ENCODE peak calls at places on chromosomes 3 and 15, in six cellular contexts. One of them, this sample, is unnamed.
A peak's percentile ranks its signal among the peaks of the same experiment; 100 is the strongest.

GRCh38 chr3:170421147-170421641 is 2.5 kb downstream of the CLDN11 start:
- DNase-seq in GM23338: no peak
- DNase-seq in neural progenitor cell: peak; percentile 20
- DNase-seq in lower lobe of right lung: no peak
- DNase-seq in adrenal gland: peak; percentile 20
- DNase-seq in fibroblast of lung: peak; percentile 50
- DNase-seq in this sample: no peak

GRCh38 chr3:125028657-125029056 is 27.1 kb downstream of the HEG1 start:
- DNase-seq in GM23338: no peak
- DNase-seq in neural progenitor cell: no peak
- DNase-seq in lower lobe of right lung: no peak
- DNase-seq in adrenal gland: no peak
- DNase-seq in fibroblast of lung: no peak
- DNase-seq in this sample: no peak

GRCh38 chr15:68389936-68390790 is 41.8 kb downstream of the ITGA11 start:
- DNase-seq in GM23338: no peak
- DNase-seq in neural progenitor cell: no peak
- DNase-seq in lower lobe of right lung: no peak
- DNase-seq in adrenal gland: peak; percentile 36
- DNase-seq in fibroblast of lung: peak; percentile 28
- DNase-seq in this sample: peak; percentile 46

GRCh38 chr3:45549961-45550360 is 44.6 kb upstream of the LIMD1 start:
- DNase-seq in GM23338: no peak
- DNase-seq in neural progenitor cell: no peak
- DNase-seq in lower lobe of right lung: no peak
- DNase-seq in adrenal gland: no peak
- DNase-seq in fibroblast of lung: no peak
- DNase-seq in this sample: no peak

GRCh38 chr3:149902498-149903139 is 68.1 kb downstream of the PFN2 start:
- DNase-seq in GM23338: no peak
- DNase-seq in neural progenitor cell: no peak
- DNase-seq in lower lobe of right lung: no peak
- DNase-seq in adrenal gland: no peak
- DNase-seq in fibroblast of lung: peak; percentile 8
- DNase-seq in this sample: no peak

GRCh38 chr3:148948913-148949657 is 42.3 kb upstream of the GYG1 start:
- DNase-seq in GM23338: no peak
- DNase-seq in neural progenitor cell: no peak
- DNase-seq in lower lobe of right lung: no peak
- DNase-seq in adrenal gland: no peak
- DNase-seq in fibroblast of lung: no peak
- DNase-seq in this sample: no peak

GRCh38 chr3:49681232-49681522 is 7.0 kb downstream of the APEH start:
- DNase-seq in GM23338: no peak
- DNase-seq in neural progenitor cell: no peak
- DNase-seq in lower lobe of right lung: no peak
- DNase-seq in adrenal gland: no peak
- DNase-seq in fibroblast of lung: no peak
- DNase-seq in this sample: no peak

GRCh38 chr3:9820944-9821343 is 10.9 kb downstream of the TTLL3 start:
- DNase-seq in GM23338: peak; percentile 88
- DNase-seq in neural progenitor cell: peak; percentile 73
- DNase-seq in lower lobe of right lung: no peak
- DNase-seq in adrenal gland: no peak
- DNase-seq in fibroblast of lung: peak; percentile 40
- DNase-seq in this sample: no peak

GRCh38 chr15:45831787-45832186 is 197.0 kb downstream of the SQOR start:
- DNase-seq in GM23338: no peak
- DNase-seq in neural progenitor cell: no peak
- DNase-seq in lower lobe of right lung: no peak
- DNase-seq in adrenal gland: no peak
- DNase-seq in fibroblast of lung: no peak
- DNase-seq in this sample: no peak

GRCh38 chr3:105907790-105908189 is 39.0 kb upstream of the CBLB start:
- DNase-seq in GM23338: no peak
- DNase-seq in neural progenitor cell: no peak
- DNase-seq in lower lobe of right lung: no peak
- DNase-seq in adrenal gland: no peak
- DNase-seq in fibroblast of lung: peak; percentile 11
- DNase-seq in this sample: no peak

GRCh38 chr3:16101295-16102186 is 72.9 kb upstream of the GALNT15 start:
- DNase-seq in GM23338: no peak
- DNase-seq in neural progenitor cell: no peak
- DNase-seq in lower lobe of right lung: no peak
- DNase-seq in adrenal gland: no peak
- DNase-seq in fibroblast of lung: no peak
- DNase-seq in this sample: no peak

GRCh38 chr15:89740137-89740536 is 10.9 kb downstream of the MESP1 start:
- DNase-seq in GM23338: peak; percentile 90
- DNase-seq in neural progenitor cell: peak; percentile 68
- DNase-seq in lower lobe of right lung: no peak
- DNase-seq in adrenal gland: peak; percentile 69
- DNase-seq in fibroblast of lung: peak; percentile 76
- DNase-seq in this sample: peak; percentile 71

GRCh38 chr3:3923619-3924018 is 124.4 kb downstream of the LRRN1 start:
- DNase-seq in GM23338: no peak
- DNase-seq in neural progenitor cell: no peak
- DNase-seq in lower lobe of right lung: no peak
- DNase-seq in adrenal gland: no peak
- DNase-seq in fibroblast of lung: no peak
- DNase-seq in this sample: no peak

GRCh38 chr15:70141376-70142071 is 43.8 kb upstream of the TLE3 start:
- DNase-seq in GM23338: no peak
- DNase-seq in neural progenitor cell: no peak
- DNase-seq in lower lobe of right lung: no peak
- DNase-seq in adrenal gland: no peak
- DNase-seq in fibroblast of lung: no peak
- DNase-seq in this sample: no peak

GRCh38 chr15:70142322-70143191 is 44.8 kb upstream of the TLE3 start:
- DNase-seq in GM23338: no peak
- DNase-seq in neural progenitor cell: no peak
- DNase-seq in lower lobe of right lung: peak; percentile 64
- DNase-seq in adrenal gland: no peak
- DNase-seq in fibroblast of lung: peak; percentile 89
- DNase-seq in this sample: no peak

GRCh38 chr15:70140031-70140542 is 42.4 kb upstream of the TLE3 start:
- DNase-seq in GM23338: no peak
- DNase-seq in neural progenitor cell: no peak
- DNase-seq in lower lobe of right lung: no peak
- DNase-seq in adrenal gland: no peak
- DNase-seq in fibroblast of lung: no peak
- DNase-seq in this sample: no peak

GRCh38 chr15:70140543-70141375 is 43.0 kb upstream of the TLE3 start:
- DNase-seq in GM23338: peak; percentile 84
- DNase-seq in neural progenitor cell: no peak
- DNase-seq in lower lobe of right lung: peak; percentile 75
- DNase-seq in adrenal gland: no peak
- DNase-seq in fibroblast of lung: no peak
- DNase-seq in this sample: no peak

GRCh38 chr15:70142072-70142321 is 44.3 kb upstream of the TLE3 start:
- DNase-seq in GM23338: no peak
- DNase-seq in neural progenitor cell: no peak
- DNase-seq in lower lobe of right lung: no peak
- DNase-seq in adrenal gland: no peak
- DNase-seq in fibroblast of lung: no peak
- DNase-seq in this sample: no peak
- TF ChIP-seq CTCF in GM23338: no peak
- TF ChIP-seq CTCF in neural progenitor cell: no peak
- TF ChIP-seq CTCF in lower lobe of right lung: no peak
- TF ChIP-seq CTCF in adrenal gland: no peak
- TF ChIP-seq CTCF in fibroblast of lung: no peak
- TF ChIP-seq CTCF in this sample: no peak

GRCh38 chr15:62060116-62060895 is at the start of gene VPS13C:
- DNase-seq in GM23338: peak; percentile 95
- DNase-seq in neural progenitor cell: peak; percentile 97
- DNase-seq in lower lobe of right lung: peak; percentile 95
- DNase-seq in adrenal gland: peak; percentile 93
- DNase-seq in fibroblast of lung: peak; percentile 92
- DNase-seq in this sample: peak; percentile 95

GRCh38 chr15:62058327-62059028 is 1.8 kb downstream of the VPS13C start:
- DNase-seq in GM23338: no peak
- DNase-seq in neural progenitor cell: no peak
- DNase-seq in lower lobe of right lung: no peak
- DNase-seq in adrenal gland: no peak
- DNase-seq in fibroblast of lung: no peak
- DNase-seq in this sample: no peak

GRCh38 chr15:62059818-62060115 is 480 bp downstream of the VPS13C start:
- DNase-seq in GM23338: no peak
- DNase-seq in neural progenitor cell: no peak
- DNase-seq in lower lobe of right lung: peak; percentile 69
- DNase-seq in adrenal gland: peak; percentile 64
- DNase-seq in fibroblast of lung: peak; percentile 63
- DNase-seq in this sample: no peak

GRCh38 chr15:62060896-62061280 is 641 bp upstream of the VPS13C start:
- DNase-seq in GM23338: no peak
- DNase-seq in neural progenitor cell: no peak
- DNase-seq in lower lobe of right lung: no peak
- DNase-seq in adrenal gland: no peak
- DNase-seq in fibroblast of lung: no peak
- DNase-seq in this sample: no peak

DNA sequence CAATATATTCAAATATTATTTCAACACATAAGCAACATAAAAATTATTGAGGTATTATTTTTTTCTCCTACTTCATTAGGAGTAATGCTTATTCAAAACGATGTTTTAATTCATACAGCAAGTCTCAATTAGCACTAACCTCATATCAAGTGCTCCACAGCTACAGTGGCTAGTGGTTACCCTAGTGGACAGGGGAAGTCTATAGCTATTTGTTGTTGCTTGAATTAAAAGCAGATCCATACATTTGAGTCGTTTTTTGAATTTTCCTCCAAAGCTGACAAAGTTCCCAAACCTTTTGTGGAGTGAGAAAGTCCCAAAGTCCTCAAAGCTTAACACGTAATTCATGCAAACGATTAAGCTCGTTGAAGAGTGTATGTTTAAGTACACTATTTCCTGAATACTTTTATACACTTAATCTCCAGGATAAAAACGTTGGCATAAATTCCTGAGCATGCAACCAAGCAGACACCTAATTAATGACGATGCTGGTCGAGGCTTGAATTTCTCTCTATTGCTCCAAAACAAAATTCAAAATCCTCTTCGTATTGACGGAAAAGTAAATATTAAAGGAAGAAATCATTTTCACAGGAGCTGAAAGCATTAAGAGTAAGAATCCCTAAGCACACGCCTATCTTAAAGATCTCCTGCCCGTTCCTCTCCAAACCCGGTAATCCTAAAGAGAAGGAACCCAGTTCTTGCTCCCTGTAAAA is 984 bp downstream of the VPS13C start:
- DNase-seq in GM23338: no peak
- DNase-seq in neural progenitor cell: no peak
- DNase-seq in lower lobe of right lung: no peak
- DNase-seq in adrenal gland: no peak
- DNase-seq in fibroblast of lung: no peak
- DNase-seq in this sample: no peak
- H3K27ac ChIP-seq in GM23338: no peak overlapping the region
- H3K27ac ChIP-seq in neural progenitor cell: no peak overlapping the region
- H3K27ac ChIP-seq in lower lobe of right lung: peak overlapping the region; percentile 98
- H3K27ac ChIP-seq in adrenal gland: peak overlapping the region; percentile 87
- H3K27ac ChIP-seq in fibroblast of lung: peak overlapping the region; percentile 84
- H3K27ac ChIP-seq in this sample: peak overlapping the region; percentile 94

GRCh38 chr3:63910873-63911272 is 1.3 kb downstream of the SCAANT1 start:
- DNase-seq in GM23338: no peak
- DNase-seq in neural progenitor cell: no peak
- DNase-seq in lower lobe of right lung: no peak
- DNase-seq in adrenal gland: no peak
- DNase-seq in fibroblast of lung: peak; percentile 20
- DNase-seq in this sample: no peak
- H3K4me3 ChIP-seq in GM23338: peak overlapping the region; percentile 81
- H3K4me3 ChIP-seq in neural progenitor cell: peak overlapping the region; percentile 97
- H3K4me3 ChIP-seq in lower lobe of right lung: peak overlapping the region; percentile 71
- H3K4me3 ChIP-seq in adrenal gland: no peak overlapping the region
- H3K4me3 ChIP-seq in fibroblast of lung: peak overlapping the region; percentile 71
- H3K4me3 ChIP-seq in this sample: no peak overlapping the region

DNA sequence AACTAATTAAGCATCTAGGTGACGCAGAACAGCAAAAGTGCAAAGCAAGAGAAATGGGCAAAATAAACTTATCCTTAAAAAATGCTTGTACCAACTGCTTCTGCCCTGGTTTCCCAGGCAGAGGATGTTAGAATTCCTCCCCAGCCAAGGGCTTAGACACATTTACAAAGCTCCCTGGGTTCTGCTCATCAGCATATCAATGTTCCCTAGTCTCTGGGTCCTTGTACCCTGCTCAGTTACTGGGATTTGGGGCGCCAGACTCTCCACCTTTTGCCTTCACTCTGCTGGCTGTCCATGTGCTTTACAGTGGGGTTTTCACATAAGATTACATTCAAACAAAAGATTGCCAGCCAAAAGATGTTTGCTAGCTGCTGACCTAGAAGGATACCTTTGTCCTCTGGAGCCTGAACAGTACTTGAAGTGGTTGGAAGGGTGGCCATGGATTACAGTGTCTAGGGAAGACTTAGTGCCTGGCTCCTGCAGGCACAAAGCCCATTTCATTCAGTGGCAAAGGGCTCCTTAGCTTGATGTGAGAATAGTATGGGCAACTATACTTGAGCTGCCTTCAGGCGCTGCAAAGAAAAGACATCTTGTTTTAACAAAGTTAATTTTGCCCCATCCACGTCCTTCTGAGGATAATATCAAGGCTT is 69.5 kb downstream of the ARNT2 start:
- DNase-seq in GM23338: peak; percentile 45
- DNase-seq in neural progenitor cell: peak; percentile 20
- DNase-seq in lower lobe of right lung: no peak
- DNase-seq in adrenal gland: no peak
- DNase-seq in fibroblast of lung: no peak
- DNase-seq in this sample: peak; percentile 47
- TF ChIP-seq CTCF in GM23338: no peak
- TF ChIP-seq CTCF in neural progenitor cell: no peak
- TF ChIP-seq CTCF in lower lobe of right lung: no peak
- TF ChIP-seq CTCF in adrenal gland: no peak
- TF ChIP-seq CTCF in fibroblast of lung: no peak
- TF ChIP-seq CTCF in this sample: no peak

DNA sequence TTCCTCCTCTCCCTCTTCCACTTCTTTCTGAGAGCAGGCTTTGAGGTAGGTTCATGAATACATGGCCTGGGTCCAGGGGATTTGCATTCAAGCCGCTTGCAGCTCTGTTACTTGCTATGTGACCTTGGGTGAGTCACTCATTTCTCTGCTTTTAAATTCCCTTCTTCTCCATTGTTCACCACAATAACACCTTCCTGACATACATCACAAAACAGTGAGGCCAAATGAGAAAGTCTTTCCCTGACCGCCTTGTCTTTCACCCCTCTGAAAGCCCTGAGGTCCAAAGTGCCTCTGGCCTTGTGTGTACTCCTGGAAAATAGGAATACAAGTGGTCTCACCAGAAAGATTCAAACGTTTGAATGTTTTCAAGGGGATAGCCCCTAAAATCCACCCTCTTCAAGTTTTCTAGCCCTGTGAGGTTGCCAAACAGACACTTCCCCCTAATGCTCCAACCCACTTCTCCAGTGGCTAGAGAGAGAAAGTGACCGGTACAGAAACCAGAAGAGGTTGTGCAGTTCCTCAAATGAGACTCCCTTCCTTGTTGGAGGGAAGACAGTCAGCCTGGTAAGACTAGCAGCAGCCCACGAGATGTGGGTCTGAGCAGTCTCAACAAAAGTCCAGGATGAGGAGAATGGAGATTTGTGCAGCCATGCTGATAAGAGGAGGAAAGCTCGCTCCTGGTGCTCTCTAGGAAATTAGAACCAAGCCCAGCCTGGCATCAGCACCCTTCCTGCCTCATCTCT is 222.9 kb upstream of the TPRG1 start:
- DNase-seq in GM23338: no peak
- DNase-seq in neural progenitor cell: no peak
- DNase-seq in lower lobe of right lung: no peak
- DNase-seq in adrenal gland: peak; percentile 86
- DNase-seq in fibroblast of lung: peak; percentile 99
- DNase-seq in this sample: no peak
- H3K27ac ChIP-seq in GM23338: peak overlapping the region; percentile 98
- H3K27ac ChIP-seq in neural progenitor cell: no peak overlapping the region
- H3K27ac ChIP-seq in lower lobe of right lung: peak overlapping the region; percentile 95
- H3K27ac ChIP-seq in adrenal gland: peak overlapping the region; percentile 95
- H3K27ac ChIP-seq in fibroblast of lung: peak overlapping the region; percentile 94
- H3K27ac ChIP-seq in this sample: peak overlapping the region; percentile 87